ENCODE peak calls at places on chromosome 1, in seven cellular contexts. I is stomach, O is esophagus muscularis mucosa, K is sigmoid colon, M is vagina, L is spleen, D is GM12878. X is an unnamed sample.

GRCh38 chr1:234871039-234871709 is 257.5 kb downstream of the TOMM20 start:
- DNase-seq in O (no peak), D (no peak), I (no peak), K (no peak), M (no peak), L (no peak), X (no peak)

GRCh38 chr1:38858833-38859560 is 575 bp downstream of the RRAGC start:
- DNase-seq in I (peak; percentile 76), L (peak; percentile 93), K (peak; percentile 77), O (peak; percentile 92), D (no peak), M (no peak), X (peak; percentile 58)

GRCh38 chr1:68173283-68174172 is 58.8 kb downstream of the WLS start:
- DNase-seq in O (no peak), K (no peak), I (no peak), L (no peak), D (no peak), M (no peak), X (no peak)

GRCh38 chr1:4585216-4585615 is 69.2 kb upstream of the AJAP1 start:
- DNase-seq in D (no peak), I (no peak), O (no peak), K (no peak), L (no peak), M (no peak), X (no peak)

GRCh38 chr1:162905174-162905573 is 44.2 kb upstream of the CCDC190 start:
- DNase-seq in K (no peak), M (no peak), I (no peak), L (no peak), O (no peak), D (no peak), X (no peak)

GRCh38 chr1:59020151-59020997 is 236.5 kb upstream of the JUN start:
- DNase-seq in K (peak; percentile 84), D (peak; percentile 87), I (peak; percentile 56), M (peak; percentile 40), O (no peak), L (peak; percentile 84), X (no peak)

GRCh38 chr1:203165800-203166161 is 9.8 kb downstream of the MYBPH start:
- DNase-seq in O (no peak), K (no peak), M (no peak), I (no peak), L (no peak), D (no peak), X (no peak)

GRCh38 chr1:23959461-23960290 is at the start of gene PNRC2:
- DNase-seq in K (peak; percentile 99), L (peak; percentile 98), D (peak; percentile 82), I (peak; percentile 98), O (peak; percentile 99), M (peak; percentile 99), X (peak; percentile 98)

GRCh38 chr1:161905269-161905884 is 118.3 kb downstream of the OLFML2B start:
- DNase-seq in K (no peak), D (no peak), I (peak; percentile 38), L (no peak), O (no peak), M (no peak), X (no peak)

GRCh38 chr1:94743866-94744265 is 76.3 kb upstream of the SLC44A3 start:
- DNase-seq in L (no peak), I (no peak), M (no peak), D (no peak), K (peak; percentile 80), O (peak; percentile 68), X (peak; percentile 72)

GRCh38 chr1:36027766-36028165 is 56.1 kb upstream of the TEKT2 start:
- DNase-seq in L (no peak), D (no peak), I (no peak), O (no peak), K (no peak), M (no peak), X (no peak)

GRCh38 chr1:31570906-31571305 is 5.4 kb upstream of the TINAGL1 start:
- DNase-seq in D (no peak), L (no peak), O (no peak), K (no peak), I (no peak), M (no peak), X (peak; percentile 15)

GRCh38 chr1:155893389-155894142 is 17.6 kb downstream of the RIT1 start:
- DNase-seq in L (no peak), I (no peak), M (no peak), K (no peak), D (no peak), O (no peak), X (no peak)

DNA sequence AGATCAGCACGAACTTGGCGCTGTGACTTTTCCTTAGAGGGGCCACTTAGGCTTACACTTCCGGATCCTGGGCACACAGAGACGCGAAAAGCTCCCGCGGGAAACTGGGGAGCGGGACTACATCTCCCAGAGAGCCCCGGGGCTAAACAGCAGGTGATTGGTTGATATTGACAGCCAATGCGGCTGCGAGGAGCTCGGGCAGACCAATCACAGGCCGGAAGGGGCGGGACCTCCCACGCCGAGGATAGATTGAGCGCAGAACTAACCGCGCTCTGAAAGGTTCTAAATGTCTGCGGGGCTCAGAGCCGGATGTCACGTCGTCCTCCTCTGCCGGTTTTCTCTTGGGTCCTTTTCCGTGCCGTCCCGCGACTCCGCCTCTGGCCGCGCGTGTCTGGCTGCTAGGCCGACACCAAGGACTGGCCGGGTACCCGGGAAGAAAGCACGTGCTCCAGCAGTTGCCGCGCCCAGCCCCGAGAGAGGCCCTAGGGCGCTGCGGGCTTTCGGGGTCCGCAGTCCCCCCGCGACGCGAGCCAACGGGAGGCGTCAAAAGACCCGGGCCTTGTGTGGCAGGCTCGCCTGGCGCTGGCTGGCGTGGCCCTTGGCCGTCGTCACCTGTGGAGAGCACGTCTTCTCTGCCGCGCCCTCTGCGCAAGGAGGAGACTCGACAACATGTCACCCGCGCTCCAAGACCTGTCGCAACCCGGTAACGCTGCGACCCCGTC is at the start of gene MTR:
- DNase-seq in L (peak; percentile 96), K (peak; percentile 99), D (peak; percentile 89), O (peak; percentile 100), I (peak; percentile 98), M (peak; percentile 99), X (peak; percentile 99)
- TF ChIP-seq POLR2A in L (peak; percentile 28), K (peak; percentile 71), D (peak; percentile 90), O (no peak), I (peak; percentile 51), M (peak; percentile 17), X (peak; percentile 70)

GRCh38 chr1:2307943-2308342 is 79.8 kb downstream of the SKI start:
- DNase-seq in O (no peak), M (no peak), D (no peak), I (no peak), K (no peak), L (no peak), X (no peak)
- H3K36me3 ChIP-seq in O (peaks cover 61% of the 10 kb centered on the region), M (peaks cover 64% of the 10 kb centered on the region), D (peaks cover 2% of the 10 kb centered on the region), I (peaks cover 63% of the 10 kb centered on the region), K (peaks cover 37% of the 10 kb centered on the region), L (peaks cover 62% of the 10 kb centered on the region), X (peaks cover 12% of the 10 kb centered on the region)

GRCh38 chr1:84782311-84782771 is 92.1 kb upstream of the SSX2IP start:
- DNase-seq in K (no peak), I (peak; percentile 68), D (no peak), O (no peak), L (peak; percentile 89), M (no peak), X (no peak)

GRCh38 chr1:84782881-84783280 is 92.6 kb upstream of the SSX2IP start:
- DNase-seq in M (no peak), O (no peak), L (no peak), D (no peak), K (no peak), I (no peak), X (no peak)

GRCh38 chr1:84776639-84777038 is 86.4 kb upstream of the SSX2IP start:
- DNase-seq in M (no peak), D (no peak), O (no peak), L (no peak), I (no peak), K (no peak), X (no peak)

GRCh38 chr1:84785231-84785630 is 95.0 kb upstream of the SSX2IP start:
- DNase-seq in M (no peak), I (no peak), O (no peak), K (peak; percentile 81), L (no peak), D (no peak), X (no peak)

DNA sequence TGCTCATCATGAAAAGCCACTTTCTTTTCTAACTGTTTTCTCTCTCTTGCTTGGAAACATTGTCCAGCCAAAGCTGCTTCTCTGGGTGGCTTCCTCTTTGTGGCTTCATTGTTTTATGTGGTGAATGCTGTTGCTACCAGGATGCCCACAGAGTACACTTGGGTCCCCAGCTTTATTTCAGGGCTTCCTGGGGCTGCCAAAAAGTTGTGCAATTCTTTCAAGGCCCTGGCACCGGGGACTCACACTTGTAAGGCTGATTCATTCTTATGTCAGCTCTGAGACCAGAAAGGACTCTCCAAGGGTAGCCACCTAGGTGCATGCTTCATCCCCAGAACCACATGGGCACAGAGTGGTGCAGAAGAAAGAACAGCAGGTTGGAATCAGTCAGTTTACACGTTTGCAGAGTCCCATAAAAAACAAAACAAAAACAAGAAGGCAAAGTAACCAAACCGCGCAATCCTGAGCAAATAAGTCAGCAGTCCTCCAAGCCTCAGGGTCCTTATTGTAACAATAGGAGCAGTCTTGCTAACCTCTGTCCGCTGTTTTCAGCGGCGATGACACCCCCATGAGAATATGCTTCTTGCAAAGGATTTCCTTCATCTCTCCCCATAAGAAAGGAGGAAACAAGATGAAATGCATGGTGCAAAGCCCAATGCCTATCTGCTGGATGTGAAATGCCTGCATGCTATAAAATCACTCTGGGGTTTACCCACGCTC is 89.9 kb upstream of the SSX2IP start:
- DNase-seq in I (no peak), M (no peak), K (peak; percentile 69), O (no peak), L (no peak), D (no peak), X (peak; percentile 78)
- TF ChIP-seq POLR2AphosphoS5 in I (no peak), M (no peak), K (no peak), O (no peak), L (no peak), D (no peak), X (no peak)

GRCh38 chr1:45015683-45016082 is 3.6 kb downstream of the UROD start:
- DNase-seq in I (no peak), L (no peak), K (no peak), D (no peak), O (peak; percentile 21), M (no peak), X (no peak)
- TF ChIP-seq POLR2A in I (no peak), L (no peak), K (no peak), D (no peak), O (no peak), M (no peak), X (no peak)

GRCh38 chr1:43659785-43660184 is 9.8 kb downstream of the KDM4A start:
- DNase-seq in K (no peak), O (no peak), D (no peak), I (no peak), M (no peak), L (no peak), X (no peak)
- H3K36me3 ChIP-seq in K (peaks cover 80% of the 10 kb centered on the region), O (peaks cover 99% of the 10 kb centered on the region), D (peaks cover 33% of the 10 kb centered on the region), I (peaks cover 100% of the 10 kb centered on the region), M (peaks cover 97% of the 10 kb centered on the region), L (peaks cover 100% of the 10 kb centered on the region), X (peaks cover 21% of the 10 kb centered on the region)